ENCODE peak calls at places on chromosomes 11 and 22, in four cellular contexts. One of them, this sample, is unnamed.
A peak's percentile ranks its signal among the peaks of the same experiment; 100 is the strongest.

GRCh38 chr11:64714664-64715063 is 8.3 kb downstream of the NRXN2 start:
- DNase-seq in transverse colon: no peak
- DNase-seq in activated T-cell treated with anti-CD3 and anti-CD28 coated beads, Interleukin-2, amount 50 U/mL, for 1 hour: no peak
- DNase-seq in Ammon's horn: no peak
- DNase-seq in this sample: no peak

GRCh38 chr11:134453441-134453840 is 41.4 kb upstream of the B3GAT1 start:
- DNase-seq in transverse colon: no peak
- DNase-seq in activated T-cell treated with anti-CD3 and anti-CD28 coated beads, Interleukin-2, amount 50 U/mL, for 1 hour: no peak
- DNase-seq in Ammon's horn: peak; percentile 67
- DNase-seq in this sample: no peak

GRCh38 chr22:23270212-23270733 is 90.0 kb downstream of the BCR start:
- DNase-seq in transverse colon: no peak
- DNase-seq in activated T-cell treated with anti-CD3 and anti-CD28 coated beads, Interleukin-2, amount 50 U/mL, for 1 hour: no peak
- DNase-seq in Ammon's horn: peak; percentile 50
- DNase-seq in this sample: no peak

GRCh38 chr11:12455938-12456337 is 78.6 kb downstream of the PARVA start:
- DNase-seq in transverse colon: no peak
- DNase-seq in activated T-cell treated with anti-CD3 and anti-CD28 coated beads, Interleukin-2, amount 50 U/mL, for 1 hour: no peak
- DNase-seq in Ammon's horn: no peak
- DNase-seq in this sample: no peak

GRCh38 chr11:71298016-71298550 is 45.7 kb upstream of the SHANK2 start:
- DNase-seq in transverse colon: no peak
- DNase-seq in activated T-cell treated with anti-CD3 and anti-CD28 coated beads, Interleukin-2, amount 50 U/mL, for 1 hour: no peak
- DNase-seq in Ammon's horn: no peak
- DNase-seq in this sample: no peak

GRCh38 chr11:134223836-134224709 is at the start of the genes NCAPD3 and VPS26B:
- DNase-seq in transverse colon: peak; percentile 97
- DNase-seq in activated T-cell treated with anti-CD3 and anti-CD28 coated beads, Interleukin-2, amount 50 U/mL, for 1 hour: peak; percentile 94
- DNase-seq in Ammon's horn: peak; percentile 97
- DNase-seq in this sample: peak; percentile 99

GRCh38 chr22:26857169-26857568 is 199.8 kb downstream of the MIAT start:
- DNase-seq in transverse colon: no peak
- DNase-seq in activated T-cell treated with anti-CD3 and anti-CD28 coated beads, Interleukin-2, amount 50 U/mL, for 1 hour: no peak
- DNase-seq in Ammon's horn: no peak
- DNase-seq in this sample: no peak

GRCh38 chr11:76802621-76803020 is 19.5 kb downstream of the TSKU start:
- DNase-seq in transverse colon: no peak
- DNase-seq in activated T-cell treated with anti-CD3 and anti-CD28 coated beads, Interleukin-2, amount 50 U/mL, for 1 hour: no peak
- DNase-seq in Ammon's horn: no peak
- DNase-seq in this sample: no peak

GRCh38 chr22:36554101-36554500 is 25.1 kb upstream of the EIF3D start:
- DNase-seq in transverse colon: no peak
- DNase-seq in activated T-cell treated with anti-CD3 and anti-CD28 coated beads, Interleukin-2, amount 50 U/mL, for 1 hour: no peak
- DNase-seq in Ammon's horn: no peak
- DNase-seq in this sample: no peak

GRCh38 chr11:2471804-2472096 is 26.9 kb downstream of the KCNQ1 start:
- DNase-seq in transverse colon: no peak
- DNase-seq in activated T-cell treated with anti-CD3 and anti-CD28 coated beads, Interleukin-2, amount 50 U/mL, for 1 hour: no peak
- DNase-seq in Ammon's horn: no peak
- DNase-seq in this sample: no peak

GRCh38 chr11:111344032-111344431 is 35.0 kb downstream of the POU2AF1 start:
- DNase-seq in transverse colon: peak; percentile 51
- DNase-seq in activated T-cell treated with anti-CD3 and anti-CD28 coated beads, Interleukin-2, amount 50 U/mL, for 1 hour: no peak
- DNase-seq in Ammon's horn: no peak
- DNase-seq in this sample: no peak

GRCh38 chr11:105432241-105432995 is 177.5 kb upstream of the GRIA4 start:
- DNase-seq in transverse colon: no peak
- DNase-seq in activated T-cell treated with anti-CD3 and anti-CD28 coated beads, Interleukin-2, amount 50 U/mL, for 1 hour: no peak
- DNase-seq in Ammon's horn: no peak
- DNase-seq in this sample: no peak

GRCh38 chr11:1387521-1387920 is 2.2 kb upstream of the BRSK2 start:
- DNase-seq in transverse colon: no peak
- DNase-seq in activated T-cell treated with anti-CD3 and anti-CD28 coated beads, Interleukin-2, amount 50 U/mL, for 1 hour: no peak
- DNase-seq in Ammon's horn: no peak
- DNase-seq in this sample: peak; percentile 57

GRCh38 chr11:86440305-86440716 is 65.6 kb downstream of the CCDC81 start:
- DNase-seq in transverse colon: no peak
- DNase-seq in activated T-cell treated with anti-CD3 and anti-CD28 coated beads, Interleukin-2, amount 50 U/mL, for 1 hour: no peak
- DNase-seq in Ammon's horn: no peak
- DNase-seq in this sample: no peak

GRCh38 chr11:120339394-120339890 is 3.2 kb downstream of the ARHGEF12 start:
- DNase-seq in transverse colon: peak; percentile 38
- DNase-seq in activated T-cell treated with anti-CD3 and anti-CD28 coated beads, Interleukin-2, amount 50 U/mL, for 1 hour: no peak
- DNase-seq in Ammon's horn: peak; percentile 86
- DNase-seq in this sample: no peak

GRCh38 chr22:34781676-34782075 is 284.3 kb upstream of the ISX start:
- DNase-seq in transverse colon: no peak
- DNase-seq in activated T-cell treated with anti-CD3 and anti-CD28 coated beads, Interleukin-2, amount 50 U/mL, for 1 hour: no peak
- DNase-seq in Ammon's horn: no peak
- DNase-seq in this sample: no peak

This sample was measured in Right ventricle myocardium inferior.